ENCODE peak calls at places on chromosome 17, in four cellular contexts. Y, C, R and Q are unnamed samples.

GRCh38 chr17:78141437-78142112 is 4.6 kb upstream of the C17orf99 start:
- DNase-seq in Y (no peak), C (no peak), R (no peak), Q (no peak)

GRCh38 chr17:45240905-45241314 is 19.2 kb downstream of the FMNL1 start:
- DNase-seq in Y (no peak), C (no peak), R (no peak), Q (no peak)

GRCh38 chr17:73772107-73772705 is 128.0 kb upstream of the SDK2 start:
- DNase-seq in Y (no peak), C (no peak), R (no peak), Q (no peak)

GRCh38 chr17:7477392-7478275 is 1.8 kb downstream of the ZBTB4 start:
- DNase-seq in Y (no peak), C (no peak), R (no peak), Q (peak)

GRCh38 chr17:38925263-38925995 is at the start of gene LASP1NB:
- DNase-seq in Y (peak), C (peak), R (no peak), Q (no peak)

GRCh38 chr17:74603032-74603635 is 11.1 kb upstream of the CD300LD start:
- DNase-seq in Y (no peak), C (no peak), R (no peak), Q (no peak)

GRCh38 chr17:13222931-13223330 is 205.1 kb upstream of the ELAC2 start:
- DNase-seq in Y (no peak), C (no peak), R (no peak), Q (no peak)

GRCh38 chr17:63440770-63441335 is 5.3 kb downstream of the CYB561 start:
- DNase-seq in Y (no peak), C (no peak), R (no peak), Q (no peak)

GRCh38 chr17:58232707-58233156 is 5.7 kb upstream of the LPO start:
- DNase-seq in Y (no peak), C (no peak), R (no peak), Q (no peak)

GRCh38 chr17:79789943-79790804 is 6.7 kb downstream of the CBX8 start:
- DNase-seq in Y (no peak), C (no peak), R (peak), Q (peak)

GRCh38 chr17:58331815-58332719 is 3.5 kb upstream of the TSPOAP1 start:
- DNase-seq in Y (peak), C (peak), R (no peak), Q (peak)

GRCh38 chr17:61407211-61407911 is 7.7 kb downstream of the TBX2 start:
- DNase-seq in Y (peak), C (no peak), R (no peak), Q (peak)

GRCh38 chr17:13920413-13920812 is 148.9 kb upstream of the COX10 start:
- DNase-seq in Y (no peak), C (no peak), R (no peak), Q (no peak)

GRCh38 chr17:69246726-69247375 is 18.2 kb upstream of the ABCA10 start:
- DNase-seq in Y (no peak), C (no peak), R (peak), Q (no peak)

GRCh38 chr17:28942925-28943324 is 8.4 kb downstream of the PHF12 start:
- DNase-seq in Y (no peak), C (no peak), R (no peak), Q (no peak)

GRCh38 chr17:50268632-50269287 is 5.5 kb upstream of the TMEM92 start:
- DNase-seq in Y (no peak), C (no peak), R (no peak), Q (no peak)

GRCh38 chr17:41211845-41212466 is 14.5 kb upstream of the KRTAP9-2 start:
- DNase-seq in Y (no peak), C (no peak), R (peak), Q (no peak)

GRCh38 chr17:28466521-28467048 is 6.9 kb upstream of the SLC13A2 start:
- DNase-seq in Y (no peak), C (no peak), R (no peak), Q (no peak)

GRCh38 chr17:79077587-79077986 is 3.0 kb downstream of the ENGASE start:
- DNase-seq in Y (no peak), C (no peak), R (no peak), Q (no peak)

GRCh38 chr17:58156839-58157803 is 8.9 kb downstream of the OR4D1 start:
- DNase-seq in Y (no peak), C (no peak), R (peak), Q (peak)

GRCh38 chr17:56751145-56751743 is 82.5 kb downstream of the C17orf67 start:
- DNase-seq in Y (no peak), C (no peak), R (no peak), Q (no peak)

GRCh38 chr17:10121971-10122707 is 76.3 kb downstream of the GAS7 start:
- DNase-seq in Y (no peak), C (no peak), R (no peak), Q (no peak)

GRCh38 chr17:56939869-56940484 is 20.9 kb downstream of the COIL start:
- DNase-seq in Y (no peak), C (no peak), R (peak), Q (no peak)

GRCh38 chr17:688100-688989 is 26.3 kb downstream of the VPS53 start:
- DNase-seq in Y (no peak), C (no peak), R (no peak), Q (no peak)

GRCh38 chr17:79845601-79845949 is 6.3 kb upstream of the CBX4 start:
- DNase-seq in Y (no peak), C (no peak), R (peak), Q (no peak)

GRCh38 chr17:81635431-81635830 is 1.5 kb downstream of the NPLOC4 start:
- DNase-seq in Y (no peak), C (no peak), R (no peak), Q (no peak)
- H3K4me3 ChIP-seq in Y (no peak), C (peak), R (peak), Q (peak)

GRCh38 chr17:19004601-19005441 is at the start of gene FAM83G:
- DNase-seq in Y (peak), C (peak), R (peak), Q (peak)
- TF ChIP-seq POLR2A in Y (peak), C (peak), R (peak), Q (no peak)

GRCh38 chr17:16947470-16947869 is 24.4 kb downstream of the TNFRSF13B start:
- DNase-seq in Y (no peak), C (no peak), R (no peak), Q (no peak)

GRCh38 chr17:16944334-16945140 is 27.4 kb downstream of the TNFRSF13B start:
- DNase-seq in Y (no peak), C (no peak), R (no peak), Q (no peak)

GRCh38 chr17:16943541-16944333 is 28.2 kb downstream of the TNFRSF13B start:
- DNase-seq in Y (no peak), C (no peak), R (no peak), Q (no peak)

GRCh38 chr17:16945141-16945493 is 26.8 kb downstream of the TNFRSF13B start:
- DNase-seq in Y (no peak), C (no peak), R (no peak), Q (no peak)

GRCh38 chr17:16945513-16946201 is 26.3 kb downstream of the TNFRSF13B start:
- DNase-seq in Y (no peak), C (no peak), R (no peak), Q (no peak)
- H3K4me3 ChIP-seq in Y (no peak), C (no peak), R (no peak), Q (no peak)

GRCh38 chr17:5194346-5194745 is 2.7 kb upstream of the ZNF594 start:
- DNase-seq in Y (no peak), C (no peak), R (no peak), Q (no peak)

GRCh38 chr17:5191541-5192417 is at the start of gene ZNF594:
- DNase-seq in Y (peak), C (peak), R (peak), Q (peak)
- TF ChIP-seq POLR2A in Y (peak), C (peak), R (no peak), Q (peak)

GRCh38 chr17:36934759-36935630 is 2.3 kb upstream of the LHX1 start:
- DNase-seq in Y (no peak), C (no peak), R (peak), Q (peak)
- H3K4me3 ChIP-seq in Y (no peak), C (no peak), R (peak), Q (peak)

GRCh38 chr17:8912060-8912981 is 44.8 kb upstream of the PIK3R6 start:
- DNase-seq in Y (no peak), C (no peak), R (no peak), Q (no peak)

GRCh38 chr17:8913879-8914278 is 46.4 kb upstream of the PIK3R6 start:
- DNase-seq in Y (no peak), C (no peak), R (no peak), Q (no peak)

GRCh38 chr17:8913091-8913490 is 45.6 kb upstream of the PIK3R6 start:
- DNase-seq in Y (no peak), C (no peak), R (no peak), Q (no peak)

GRCh38 chr17:8909621-8910292 is 42.3 kb upstream of the PIK3R6 start:
- DNase-seq in Y (no peak), C (no peak), R (no peak), Q (no peak)

GRCh38 chr17:8911205-8911604 is 43.7 kb upstream of the PIK3R6 start:
- DNase-seq in Y (no peak), C (no peak), R (no peak), Q (no peak)
- TF ChIP-seq POLR2A in Y (no peak), C (no peak), R (no peak), Q (no peak)

GRCh38 chr17:4920351-4921048 is 11.6 kb upstream of the GP1BA start:
- DNase-seq in Y (no peak), C (no peak), R (no peak), Q (no peak)
- H3K4me3 ChIP-seq in Y (no peak), C (no peak), R (no peak), Q (no peak)

GRCh38 chr17:64772845-64773299 is 110.8 kb upstream of the SMURF2 start:
- DNase-seq in Y (no peak), C (no peak), R (no peak), Q (no peak)

GRCh38 chr17:64774888-64775600 is 112.9 kb upstream of the SMURF2 start:
- DNase-seq in Y (no peak), C (no peak), R (no peak), Q (no peak)

GRCh38 chr17:64775701-64776570 is 113.8 kb upstream of the SMURF2 start:
- DNase-seq in Y (no peak), C (no peak), R (no peak), Q (no peak)

GRCh38 chr17:64773386-64773835 is 111.3 kb upstream of the SMURF2 start:
- DNase-seq in Y (no peak), C (no peak), R (no peak), Q (no peak)

GRCh38 chr17:64773836-64774761 is 112.0 kb upstream of the SMURF2 start:
- DNase-seq in Y (no peak), C (no peak), R (peak), Q (peak)
- TF ChIP-seq POLR2A in Y (no peak), C (no peak), R (no peak), Q (no peak)

GRCh38 chr17:17413821-17414220 is 63.0 kb upstream of the MED9 start:
- DNase-seq in Y (no peak), C (no peak), R (no peak), Q (no peak)

GRCh38 chr17:17412331-17412730 is 64.5 kb upstream of the MED9 start:
- DNase-seq in Y (no peak), C (no peak), R (no peak), Q (no peak)

GRCh38 chr17:17414316-17414937 is 62.4 kb upstream of the MED9 start:
- DNase-seq in Y (no peak), C (no peak), R (no peak), Q (no peak)

GRCh38 chr17:17411692-17412091 is 65.1 kb upstream of the MED9 start:
- DNase-seq in Y (no peak), C (no peak), R (no peak), Q (no peak)

GRCh38 chr17:17413215-17413792 is 63.5 kb upstream of the MED9 start:
- DNase-seq in Y (no peak), C (no peak), R (no peak), Q (no peak)
- H3K4me3 ChIP-seq in Y (no peak), C (no peak), R (no peak), Q (no peak)